ENCODE peak calls at places on chromosomes 12 and 14, in nine cellular contexts. U is NCI-H2171 treated with DMSO at 0.1 percent for 48 hours; Y is CD4-positive, CD25-positive, alpha-beta regulatory T cell; M is neuronal stem cell; E is NCI-H1092; A is tibial nerve; B is activated naive CD4-positive, alpha-beta T cell treated with anti-CD3 and anti-CD28 coated beads, Interleukin-2, amount 10 ng/mL, durations not matched to agents 7 days and 5 days; Q is stimulated activated CD8-positive, alpha-beta memory T cell treated with anti-CD3 and anti-CD28 coated beads, Interleukin-15, amount 100 ng/mL, for 1 hour; J is H4. I is an unnamed sample.

GRCh38 chr12:109671482-109671881 is 42.1 kb upstream of the FAM222A start:
- DNase-seq in U (no peak), Y (no peak), M (no peak), J (no peak), A (no peak), Q (no peak), E (no peak), B (no peak), I (no peak)

GRCh38 chr14:69092840-69093422 is 60.0 kb downstream of the DCAF5 start:
- DNase-seq in B (no peak), M (no peak), Q (no peak), A (no peak), E (no peak), U (no peak), J (no peak), Y (no peak), I (no peak)

GRCh38 chr12:79737875-79738718 is 47.3 kb upstream of the PAWR start:
- DNase-seq in Q (no peak), B (peak; percentile 37), U (peak; percentile 68), A (peak; percentile 48), M (peak; percentile 50), Y (peak; percentile 9), J (peak; percentile 53), E (peak; percentile 14), I (peak; percentile 12)

GRCh38 chr12:121010860-121011259 is 5.4 kb downstream of the C12orf43 start:
- DNase-seq in J (no peak), E (no peak), U (no peak), B (no peak), Y (no peak), A (no peak), Q (no peak), M (no peak), I (no peak)

GRCh38 chr12:120247621-120248030 is 17.9 kb downstream of the PXN start:
- DNase-seq in E (no peak), Y (no peak), U (no peak), M (no peak), J (no peak), B (no peak), A (no peak), Q (no peak), I (no peak)

GRCh38 chr12:50599366-50600095 is 94.7 kb downstream of the DIP2B start:
- DNase-seq in U (no peak), B (no peak), A (no peak), Q (no peak), M (no peak), E (no peak), J (no peak), Y (no peak), I (no peak)

GRCh38 chr12:121800694-121801600 is 2.9 kb upstream of the SETD1B start:
- DNase-seq in B (peak; percentile 81), A (peak; percentile 57), Y (peak; percentile 77), E (no peak), J (peak; percentile 55), M (no peak), U (peak; percentile 63), Q (no peak), I (peak; percentile 83)

GRCh38 chr12:124498870-124499753 is 68.3 kb downstream of the NCOR2 start:
- DNase-seq in Q (no peak), M (no peak), U (no peak), J (no peak), E (no peak), B (no peak), A (peak; percentile 47), Y (no peak), I (no peak)

GRCh38 chr14:93959239-93960107 is 16.9 kb downstream of the ASB2 start:
- DNase-seq in B (peak; percentile 95), E (no peak), Q (peak; percentile 81), J (peak; percentile 89), A (no peak), U (no peak), Y (peak; percentile 87), M (no peak), I (peak; percentile 92)

GRCh38 chr12:1592444-1593231 is 1.7 kb downstream of the FBXL14 start:
- DNase-seq in E (no peak), A (no peak), M (peak; percentile 59), Y (peak; percentile 67), B (peak; percentile 80), Q (no peak), U (peak; percentile 84), J (no peak), I (peak; percentile 47)

GRCh38 chr14:80695869-80696268 is 245.7 kb downstream of the CEP128 start:
- DNase-seq in Q (no peak), M (no peak), E (no peak), B (no peak), U (no peak), A (no peak), Y (no peak), J (no peak), I (no peak)

I was measured in ELF-1.